ENCODE peak calls at places on chromosomes 5 and 9, in six cellular contexts. One of them, this sample, is unnamed.
A peak's percentile ranks its signal among the peaks of the same experiment; 100 is the strongest.

GRCh38 chr9:98808411-98808815 is 943 bp downstream of the GALNT12 start:
- DNase-seq in upper lobe of left lung: peak; percentile 56
- DNase-seq in neural crest cell: no peak
- DNase-seq in fibroblast of pulmonary artery: no peak
- DNase-seq in PC-3: peak; percentile 70
- DNase-seq in progenitor cell of endocrine pancreas: no peak
- DNase-seq in this sample: no peak

GRCh38 chr9:77433675-77434445 is 214.3 kb downstream of the GNA14 start:
- DNase-seq in upper lobe of left lung: no peak
- DNase-seq in neural crest cell: peak; percentile 51
- DNase-seq in fibroblast of pulmonary artery: peak; percentile 87
- DNase-seq in PC-3: peak; percentile 64
- DNase-seq in progenitor cell of endocrine pancreas: peak; percentile 28
- DNase-seq in this sample: peak; percentile 56

GRCh38 chr9:131227112-131228058 is 48.9 kb downstream of the FAM78A start:
- DNase-seq in upper lobe of left lung: no peak
- DNase-seq in neural crest cell: no peak
- DNase-seq in fibroblast of pulmonary artery: peak; percentile 47
- DNase-seq in PC-3: no peak
- DNase-seq in progenitor cell of endocrine pancreas: no peak
- DNase-seq in this sample: no peak

GRCh38 chr9:112443200-112443599 is 43.4 kb upstream of the KIAA1958 start:
- DNase-seq in upper lobe of left lung: no peak
- DNase-seq in neural crest cell: no peak
- DNase-seq in fibroblast of pulmonary artery: peak; percentile 45
- DNase-seq in PC-3: peak; percentile 18
- DNase-seq in progenitor cell of endocrine pancreas: no peak
- DNase-seq in this sample: no peak

GRCh38 chr9:4555251-4555650 is 65.0 kb downstream of the SLC1A1 start:
- DNase-seq in upper lobe of left lung: no peak
- DNase-seq in neural crest cell: no peak
- DNase-seq in fibroblast of pulmonary artery: peak; percentile 69
- DNase-seq in PC-3: no peak
- DNase-seq in progenitor cell of endocrine pancreas: no peak
- DNase-seq in this sample: no peak

GRCh38 chr5:112417931-112418358 is 1.1 kb downstream of the EPB41L4A start:
- DNase-seq in upper lobe of left lung: no peak
- DNase-seq in neural crest cell: no peak
- DNase-seq in fibroblast of pulmonary artery: peak; percentile 42
- DNase-seq in PC-3: peak; percentile 9
- DNase-seq in progenitor cell of endocrine pancreas: no peak
- DNase-seq in this sample: peak; percentile 18

GRCh38 chr5:23742701-23743100 is 235.3 kb downstream of the PRDM9 start:
- DNase-seq in upper lobe of left lung: no peak
- DNase-seq in neural crest cell: no peak
- DNase-seq in fibroblast of pulmonary artery: peak; percentile 6
- DNase-seq in PC-3: peak; percentile 19
- DNase-seq in progenitor cell of endocrine pancreas: no peak
- DNase-seq in this sample: no peak

GRCh38 chr9:5879419-5880181 is 11.1 kb upstream of the MLANA start:
- DNase-seq in upper lobe of left lung: no peak
- DNase-seq in neural crest cell: no peak
- DNase-seq in fibroblast of pulmonary artery: peak; percentile 60
- DNase-seq in PC-3: peak; percentile 82
- DNase-seq in progenitor cell of endocrine pancreas: no peak
- DNase-seq in this sample: no peak

GRCh38 chr5:142674438-142675210 is 11.3 kb downstream of the FGF1 start:
- DNase-seq in upper lobe of left lung: no peak
- DNase-seq in neural crest cell: no peak
- DNase-seq in fibroblast of pulmonary artery: peak; percentile 73
- DNase-seq in PC-3: peak; percentile 80
- DNase-seq in progenitor cell of endocrine pancreas: no peak
- DNase-seq in this sample: no peak

GRCh38 chr5:78907255-78907886 is 77.7 kb downstream of the ARSB start:
- DNase-seq in upper lobe of left lung: no peak
- DNase-seq in neural crest cell: no peak
- DNase-seq in fibroblast of pulmonary artery: peak; percentile 91
- DNase-seq in PC-3: no peak
- DNase-seq in progenitor cell of endocrine pancreas: no peak
- DNase-seq in this sample: no peak

GRCh38 chr5:38809388-38810359 is 36.1 kb upstream of the OSMR start:
- DNase-seq in upper lobe of left lung: no peak
- DNase-seq in neural crest cell: peak; percentile 85
- DNase-seq in fibroblast of pulmonary artery: peak; percentile 94
- DNase-seq in PC-3: peak; percentile 90
- DNase-seq in progenitor cell of endocrine pancreas: peak; percentile 70
- DNase-seq in this sample: peak; percentile 83

GRCh38 chr5:143074414-143074996 is 304.3 kb downstream of the ARHGAP26 start:
- DNase-seq in upper lobe of left lung: no peak
- DNase-seq in neural crest cell: no peak
- DNase-seq in fibroblast of pulmonary artery: no peak
- DNase-seq in PC-3: no peak
- DNase-seq in progenitor cell of endocrine pancreas: no peak
- DNase-seq in this sample: no peak

GRCh38 chr9:14348241-14349140 is 34.5 kb upstream of the NFIB start:
- DNase-seq in upper lobe of left lung: peak; percentile 53
- DNase-seq in neural crest cell: peak; percentile 21
- DNase-seq in fibroblast of pulmonary artery: peak; percentile 44
- DNase-seq in PC-3: no peak
- DNase-seq in progenitor cell of endocrine pancreas: no peak
- DNase-seq in this sample: peak; percentile 30

GRCh38 chr5:170745481-170746061 is 38.0 kb upstream of the GABRP start:
- DNase-seq in upper lobe of left lung: peak; percentile 51
- DNase-seq in neural crest cell: peak; percentile 17
- DNase-seq in fibroblast of pulmonary artery: no peak
- DNase-seq in PC-3: peak; percentile 8
- DNase-seq in progenitor cell of endocrine pancreas: no peak
- DNase-seq in this sample: peak; percentile 34

GRCh38 chr5:111853748-111854147 is 96.8 kb upstream of the NREP start:
- DNase-seq in upper lobe of left lung: no peak
- DNase-seq in neural crest cell: no peak
- DNase-seq in fibroblast of pulmonary artery: peak; percentile 28
- DNase-seq in PC-3: no peak
- DNase-seq in progenitor cell of endocrine pancreas: no peak
- DNase-seq in this sample: no peak

GRCh38 chr9:37706290-37706689 is 47.3 kb upstream of the TRMT10B start:
- DNase-seq in upper lobe of left lung: no peak
- DNase-seq in neural crest cell: no peak
- DNase-seq in fibroblast of pulmonary artery: no peak
- DNase-seq in PC-3: peak; percentile 22
- DNase-seq in progenitor cell of endocrine pancreas: no peak
- DNase-seq in this sample: no peak

GRCh38 chr9:93295031-93295430 is 111.1 kb downstream of the WNK2 start:
- DNase-seq in upper lobe of left lung: no peak
- DNase-seq in neural crest cell: no peak
- DNase-seq in fibroblast of pulmonary artery: peak; percentile 1
- DNase-seq in PC-3: no peak
- DNase-seq in progenitor cell of endocrine pancreas: no peak
- DNase-seq in this sample: no peak

GRCh38 chr9:34664281-34665108 is 2.0 kb upstream of the CCL27 start:
- DNase-seq in upper lobe of left lung: no peak
- DNase-seq in neural crest cell: peak; percentile 74
- DNase-seq in fibroblast of pulmonary artery: peak; percentile 81
- DNase-seq in PC-3: peak; percentile 65
- DNase-seq in progenitor cell of endocrine pancreas: peak; percentile 60
- DNase-seq in this sample: peak; percentile 81

GRCh38 chr5:103117471-103117991 is 2.4 kb downstream of the GIN1 start:
- DNase-seq in upper lobe of left lung: no peak
- DNase-seq in neural crest cell: no peak
- DNase-seq in fibroblast of pulmonary artery: no peak
- DNase-seq in PC-3: no peak
- DNase-seq in progenitor cell of endocrine pancreas: no peak
- DNase-seq in this sample: no peak

GRCh38 chr5:10286552-10287227 is 21.0 kb downstream of the CMBL start:
- DNase-seq in upper lobe of left lung: no peak
- DNase-seq in neural crest cell: no peak
- DNase-seq in fibroblast of pulmonary artery: no peak
- DNase-seq in PC-3: peak; percentile 19
- DNase-seq in progenitor cell of endocrine pancreas: no peak
- DNase-seq in this sample: no peak

GRCh38 chr5:94388773-94389514 is 229.5 kb downstream of the KIAA0825 start:
- DNase-seq in upper lobe of left lung: no peak
- DNase-seq in neural crest cell: no peak
- DNase-seq in fibroblast of pulmonary artery: no peak
- DNase-seq in PC-3: no peak
- DNase-seq in progenitor cell of endocrine pancreas: no peak
- DNase-seq in this sample: no peak

GRCh38 chr9:115989816-115990215 is 163.8 kb upstream of the PAPPA start:
- DNase-seq in upper lobe of left lung: no peak
- DNase-seq in neural crest cell: no peak
- DNase-seq in fibroblast of pulmonary artery: no peak
- DNase-seq in PC-3: no peak
- DNase-seq in progenitor cell of endocrine pancreas: no peak
- DNase-seq in this sample: no peak

GRCh38 chr9:124222918-124223720 is 34.6 kb upstream of the NEK6 start:
- DNase-seq in upper lobe of left lung: no peak
- DNase-seq in neural crest cell: no peak
- DNase-seq in fibroblast of pulmonary artery: peak; percentile 72
- DNase-seq in PC-3: peak; percentile 82
- DNase-seq in progenitor cell of endocrine pancreas: no peak
- DNase-seq in this sample: no peak

GRCh38 chr9:131997779-131998178 is 81.9 kb downstream of the MED27 start:
- DNase-seq in upper lobe of left lung: no peak
- DNase-seq in neural crest cell: no peak
- DNase-seq in fibroblast of pulmonary artery: peak; percentile 74
- DNase-seq in PC-3: no peak
- DNase-seq in progenitor cell of endocrine pancreas: no peak
- DNase-seq in this sample: no peak

GRCh38 chr5:156411131-156411727 is 84.3 kb downstream of the SGCD start:
- DNase-seq in upper lobe of left lung: no peak
- DNase-seq in neural crest cell: no peak
- DNase-seq in fibroblast of pulmonary artery: peak; percentile 47
- DNase-seq in PC-3: no peak
- DNase-seq in progenitor cell of endocrine pancreas: no peak
- DNase-seq in this sample: no peak

GRCh38 chr5:156991714-156992113 is 28.7 kb upstream of the TIMD4 start:
- DNase-seq in upper lobe of left lung: no peak
- DNase-seq in neural crest cell: no peak
- DNase-seq in fibroblast of pulmonary artery: no peak
- DNase-seq in PC-3: peak; percentile 75
- DNase-seq in progenitor cell of endocrine pancreas: no peak
- DNase-seq in this sample: no peak

GRCh38 chr5:177601577-177602457 is 1.9 kb downstream of the B4GALT7 start:
- DNase-seq in upper lobe of left lung: no peak
- DNase-seq in neural crest cell: no peak
- DNase-seq in fibroblast of pulmonary artery: no peak
- DNase-seq in PC-3: peak; percentile 31
- DNase-seq in progenitor cell of endocrine pancreas: no peak
- DNase-seq in this sample: peak; percentile 21
- TF ChIP-seq CTCF in upper lobe of left lung: no peak
- TF ChIP-seq CTCF in neural crest cell: peak; percentile 27
- TF ChIP-seq CTCF in fibroblast of pulmonary artery: no peak
- TF ChIP-seq CTCF in PC-3: peak; percentile 46
- TF ChIP-seq CTCF in progenitor cell of endocrine pancreas: peak; percentile 14
- TF ChIP-seq CTCF in this sample: no peak

GRCh38 chr9:109108318-109108717 is 11.4 kb downstream of the TMEM245 start:
- DNase-seq in upper lobe of left lung: no peak
- DNase-seq in neural crest cell: no peak
- DNase-seq in fibroblast of pulmonary artery: peak; percentile 44
- DNase-seq in PC-3: peak; percentile 23
- DNase-seq in progenitor cell of endocrine pancreas: no peak
- DNase-seq in this sample: no peak
- TF ChIP-seq CTCF in upper lobe of left lung: no peak
- TF ChIP-seq CTCF in neural crest cell: no peak
- TF ChIP-seq CTCF in fibroblast of pulmonary artery: no peak
- TF ChIP-seq CTCF in PC-3: no peak
- TF ChIP-seq CTCF in progenitor cell of endocrine pancreas: no peak
- TF ChIP-seq CTCF in this sample: no peak

DNA sequence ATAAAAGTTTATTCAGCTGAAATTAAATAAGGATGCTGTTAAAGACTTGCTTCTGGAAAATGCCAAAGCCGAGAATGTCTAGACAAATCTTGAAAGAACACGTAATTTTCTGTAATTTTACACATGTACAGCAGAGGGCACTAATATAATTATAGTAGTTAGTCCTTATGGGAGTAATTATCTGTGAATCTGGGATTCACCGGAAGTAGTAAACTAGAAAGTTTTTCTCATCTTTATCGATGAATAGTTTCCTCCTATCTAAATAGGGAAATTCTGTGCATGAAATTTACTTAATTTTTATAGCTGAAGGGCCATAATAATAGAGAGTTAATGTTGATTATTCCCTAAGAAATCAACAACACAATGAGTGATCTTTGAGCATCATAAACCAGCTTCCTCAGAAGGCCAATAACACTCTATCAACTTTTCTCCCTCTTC is 18.4 kb upstream of the CNTLN start:
- DNase-seq in upper lobe of left lung: no peak
- DNase-seq in neural crest cell: no peak
- DNase-seq in fibroblast of pulmonary artery: peak; percentile 64
- DNase-seq in PC-3: peak; percentile 60
- DNase-seq in progenitor cell of endocrine pancreas: no peak
- DNase-seq in this sample: no peak
- TF ChIP-seq CTCF in upper lobe of left lung: peak; percentile 52
- TF ChIP-seq CTCF in neural crest cell: peak; percentile 71
- TF ChIP-seq CTCF in fibroblast of pulmonary artery: peak; percentile 47
- TF ChIP-seq CTCF in PC-3: peak; percentile 64
- TF ChIP-seq CTCF in progenitor cell of endocrine pancreas: peak; percentile 65
- TF ChIP-seq CTCF in this sample: peak; percentile 39

DNA sequence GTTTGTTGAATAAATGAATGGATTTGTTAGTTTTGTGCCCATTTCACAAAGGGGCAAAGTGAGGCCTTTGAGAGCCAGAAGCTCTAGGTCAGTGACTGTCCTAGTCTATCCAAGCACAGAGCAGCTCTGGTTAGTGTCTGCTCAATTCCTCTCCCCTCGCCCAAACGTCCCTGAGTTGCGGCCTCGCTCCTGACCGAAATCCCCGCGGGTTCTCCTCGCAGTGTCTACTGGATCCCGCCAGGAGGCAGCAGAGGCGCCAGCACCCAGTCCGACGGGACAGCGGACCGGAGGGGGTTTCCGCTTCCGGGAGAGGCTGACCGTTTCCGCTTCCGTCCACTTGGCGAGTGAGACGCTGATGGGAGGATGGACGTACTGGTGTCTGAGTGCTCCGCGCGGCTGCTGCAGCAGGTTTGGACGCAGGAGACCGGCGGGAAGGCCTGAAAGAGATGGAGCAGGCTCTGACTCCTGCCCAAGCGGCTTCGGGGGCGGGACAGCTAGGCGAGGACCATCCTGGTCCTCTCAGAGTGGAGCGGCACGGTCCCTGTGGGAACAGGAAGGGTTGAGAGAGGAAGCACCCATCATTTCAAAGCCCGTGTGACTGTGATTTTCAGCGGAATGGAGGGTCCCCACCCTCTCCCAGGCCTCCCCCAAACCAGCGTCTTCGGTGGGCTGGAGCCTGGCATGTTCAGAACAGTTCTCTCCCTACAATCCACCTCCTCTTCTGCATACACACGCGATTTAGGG is at the start of gene RARS1:
- DNase-seq in upper lobe of left lung: peak; percentile 93
- DNase-seq in neural crest cell: peak; percentile 92
- DNase-seq in fibroblast of pulmonary artery: peak; percentile 95
- DNase-seq in PC-3: peak; percentile 89
- DNase-seq in progenitor cell of endocrine pancreas: peak; percentile 86
- DNase-seq in this sample: peak; percentile 95
- TF ChIP-seq CTCF in upper lobe of left lung: peak; percentile 96
- TF ChIP-seq CTCF in neural crest cell: peak; percentile 93
- TF ChIP-seq CTCF in fibroblast of pulmonary artery: peak; percentile 97
- TF ChIP-seq CTCF in PC-3: peak; percentile 81
- TF ChIP-seq CTCF in progenitor cell of endocrine pancreas: peak; percentile 92
- TF ChIP-seq CTCF in this sample: peak; percentile 90

GRCh38 chr9:9942764-9943424 is 669.9 kb downstream of the PTPRD start:
- DNase-seq in upper lobe of left lung: no peak
- DNase-seq in neural crest cell: peak; percentile 84
- DNase-seq in fibroblast of pulmonary artery: peak; percentile 67
- DNase-seq in PC-3: peak; percentile 65
- DNase-seq in progenitor cell of endocrine pancreas: peak; percentile 72
- DNase-seq in this sample: peak; percentile 82
- TF ChIP-seq CTCF in upper lobe of left lung: peak; percentile 63
- TF ChIP-seq CTCF in neural crest cell: peak; percentile 96
- TF ChIP-seq CTCF in fibroblast of pulmonary artery: peak; percentile 93
- TF ChIP-seq CTCF in PC-3: peak; percentile 74
- TF ChIP-seq CTCF in progenitor cell of endocrine pancreas: peak; percentile 89
- TF ChIP-seq CTCF in this sample: peak; percentile 93